ENCODE peak calls at places on chromosome X, in five cellular contexts. One of them, this sample, is unnamed.

GRCh38 chrX:72128881-72129280 is 2.8 kb downstream of the RTL5 start:
- DNase-seq in tibial artery: no peak
- DNase-seq in A549: peak; percentile 47
- DNase-seq in left lung: no peak
- DNase-seq in cardiac muscle cell: peak; percentile 28
- DNase-seq in this sample: no peak

GRCh38 chrX:134512566-134512965 is 52.6 kb downstream of the HPRT1 start:
- DNase-seq in tibial artery: no peak
- DNase-seq in A549: peak; percentile 48
- DNase-seq in left lung: no peak
- DNase-seq in cardiac muscle cell: peak; percentile 68
- DNase-seq in this sample: no peak

GRCh38 chrX:132481449-132481848 is 7.4 kb downstream of the MBNL3 start:
- DNase-seq in tibial artery: no peak
- DNase-seq in A549: no peak
- DNase-seq in left lung: no peak
- DNase-seq in cardiac muscle cell: no peak
- DNase-seq in this sample: no peak

GRCh38 chrX:15888062-15888461 is 33.4 kb upstream of the AP1S2 start:
- DNase-seq in tibial artery: no peak
- DNase-seq in A549: no peak
- DNase-seq in left lung: no peak
- DNase-seq in cardiac muscle cell: no peak
- DNase-seq in this sample: no peak

GRCh38 chrX:83160096-83160495 is 348.0 kb upstream of the POU3F4 start:
- DNase-seq in tibial artery: no peak
- DNase-seq in A549: no peak
- DNase-seq in left lung: no peak
- DNase-seq in cardiac muscle cell: no peak
- DNase-seq in this sample: no peak

GRCh38 chrX:148540114-148540513 is 39.7 kb downstream of the AFF2 start:
- DNase-seq in tibial artery: no peak
- DNase-seq in A549: no peak
- DNase-seq in left lung: no peak
- DNase-seq in cardiac muscle cell: no peak
- DNase-seq in this sample: no peak

GRCh38 chrX:16042980-16043379 is 80.4 kb upstream of the GRPR start:
- DNase-seq in tibial artery: no peak
- DNase-seq in A549: no peak
- DNase-seq in left lung: no peak
- DNase-seq in cardiac muscle cell: no peak
- DNase-seq in this sample: no peak

GRCh38 chrX:130170752-130171445 is 863 bp upstream of the RAB33A start:
- DNase-seq in tibial artery: no peak
- DNase-seq in A549: peak; percentile 59
- DNase-seq in left lung: peak; percentile 83
- DNase-seq in cardiac muscle cell: no peak
- DNase-seq in this sample: peak; percentile 36

GRCh38 chrX:49756692-49757091 is 60.9 kb upstream of the PAGE1 start:
- DNase-seq in tibial artery: no peak
- DNase-seq in A549: no peak
- DNase-seq in left lung: no peak
- DNase-seq in cardiac muscle cell: no peak
- DNase-seq in this sample: no peak

GRCh38 chrX:101462892-101463291 is 22.4 kb upstream of the ARMCX4 start:
- DNase-seq in tibial artery: no peak
- DNase-seq in A549: peak; percentile 21
- DNase-seq in left lung: no peak
- DNase-seq in cardiac muscle cell: peak; percentile 32
- DNase-seq in this sample: no peak

GRCh38 chrX:29397506-29397905 is 810.3 kb downstream of the IL1RAPL1 start:
- DNase-seq in tibial artery: no peak
- DNase-seq in A549: no peak
- DNase-seq in left lung: no peak
- DNase-seq in cardiac muscle cell: peak; percentile 69
- DNase-seq in this sample: no peak

GRCh38 chrX:131895002-131895401 is 128.1 kb upstream of the STK26 start:
- DNase-seq in tibial artery: no peak
- DNase-seq in A549: no peak
- DNase-seq in left lung: no peak
- DNase-seq in cardiac muscle cell: peak; percentile 5
- DNase-seq in this sample: no peak

GRCh38 chrX:49106930-49107329 is 16.6 kb downstream of the GPKOW start:
- DNase-seq in tibial artery: no peak
- DNase-seq in A549: peak; percentile 62
- DNase-seq in left lung: no peak
- DNase-seq in cardiac muscle cell: peak; percentile 58
- DNase-seq in this sample: peak; percentile 13

GRCh38 chrX:145881175-145881867 is 63.7 kb downstream of the SLITRK2 start:
- DNase-seq in tibial artery: no peak
- DNase-seq in A549: no peak
- DNase-seq in left lung: no peak
- DNase-seq in cardiac muscle cell: no peak
- DNase-seq in this sample: no peak

GRCh38 chrX:25017667-25018247 is 2.0 kb upstream of the ARX start:
- DNase-seq in tibial artery: no peak
- DNase-seq in A549: no peak
- DNase-seq in left lung: no peak
- DNase-seq in cardiac muscle cell: no peak
- DNase-seq in this sample: no peak

GRCh38 chrX:40096395-40097091 is 1.2 kb downstream of the BCOR start:
- DNase-seq in tibial artery: no peak
- DNase-seq in A549: no peak
- DNase-seq in left lung: peak; percentile 88
- DNase-seq in cardiac muscle cell: peak; percentile 57
- DNase-seq in this sample: peak; percentile 60

GRCh38 chrX:102835504-102836146 is 101.4 kb upstream of the RAB40AL start:
- DNase-seq in tibial artery: no peak
- DNase-seq in A549: peak; percentile 45
- DNase-seq in left lung: no peak
- DNase-seq in cardiac muscle cell: peak; percentile 51
- DNase-seq in this sample: no peak

GRCh38 chrX:24528605-24529004 is 63.5 kb downstream of the PDK3 start:
- DNase-seq in tibial artery: no peak
- DNase-seq in A549: no peak
- DNase-seq in left lung: no peak
- DNase-seq in cardiac muscle cell: no peak
- DNase-seq in this sample: no peak

GRCh38 chrX:128106630-128107029 is 54.4 kb upstream of the ACTRT1 start:
- DNase-seq in tibial artery: no peak
- DNase-seq in A549: peak; percentile 38
- DNase-seq in left lung: no peak
- DNase-seq in cardiac muscle cell: no peak
- DNase-seq in this sample: no peak

GRCh38 chrX:39222361-39223113 is 421.3 kb downstream of the MID1IP1 start:
- DNase-seq in tibial artery: no peak
- DNase-seq in A549: no peak
- DNase-seq in left lung: no peak
- DNase-seq in cardiac muscle cell: no peak
- DNase-seq in this sample: no peak

GRCh38 chrX:71671043-71671829 is 3.9 kb downstream of the LOC101059915 start:
- DNase-seq in tibial artery: no peak
- DNase-seq in A549: no peak
- DNase-seq in left lung: no peak
- DNase-seq in cardiac muscle cell: no peak
- DNase-seq in this sample: no peak

GRCh38 chrX:138748480-138748879 is 37.0 kb upstream of the FGF13 start:
- DNase-seq in tibial artery: no peak
- DNase-seq in A549: peak; percentile 3
- DNase-seq in left lung: no peak
- DNase-seq in cardiac muscle cell: peak; percentile 11
- DNase-seq in this sample: no peak

GRCh38 chrX:37926700-37927099 is 79.3 kb upstream of the DYNLT3 start:
- DNase-seq in tibial artery: no peak
- DNase-seq in A549: peak; percentile 25
- DNase-seq in left lung: no peak
- DNase-seq in cardiac muscle cell: peak; percentile 59
- DNase-seq in this sample: no peak

GRCh38 chrX:40834225-40834624 is 98.9 kb upstream of the MED14 start:
- DNase-seq in tibial artery: no peak
- DNase-seq in A549: no peak
- DNase-seq in left lung: no peak
- DNase-seq in cardiac muscle cell: no peak
- DNase-seq in this sample: no peak

GRCh38 chrX:17747692-17748091 is 10.4 kb downstream of the SCML1 start:
- DNase-seq in tibial artery: no peak
- DNase-seq in A549: no peak
- DNase-seq in left lung: no peak
- DNase-seq in cardiac muscle cell: no peak
- DNase-seq in this sample: no peak

GRCh38 chrX:140389331-140389730 is 115.5 kb downstream of the SOX3 start:
- DNase-seq in tibial artery: no peak
- DNase-seq in A549: no peak
- DNase-seq in left lung: no peak
- DNase-seq in cardiac muscle cell: no peak
- DNase-seq in this sample: no peak

GRCh38 chrX:46913710-46914109 is 1.5 kb downstream of the JADE3 start:
- DNase-seq in tibial artery: no peak
- DNase-seq in A549: peak; percentile 11
- DNase-seq in left lung: no peak
- DNase-seq in cardiac muscle cell: peak; percentile 57
- DNase-seq in this sample: no peak

GRCh38 chrX:118872102-118872566 is 48.5 kb downstream of the ZCCHC12 start:
- DNase-seq in tibial artery: peak; percentile 22
- DNase-seq in A549: no peak
- DNase-seq in left lung: no peak
- DNase-seq in cardiac muscle cell: no peak
- DNase-seq in this sample: peak; percentile 6

GRCh38 chrX:53186363-53186762 is 38.6 kb downstream of the KDM5C start:
- DNase-seq in tibial artery: no peak
- DNase-seq in A549: no peak
- DNase-seq in left lung: no peak
- DNase-seq in cardiac muscle cell: no peak
- DNase-seq in this sample: no peak

GRCh38 chrX:120751683-120752082 is 121.8 kb upstream of the C1GALT1C1 start:
- DNase-seq in tibial artery: no peak
- DNase-seq in A549: no peak
- DNase-seq in left lung: no peak
- DNase-seq in cardiac muscle cell: no peak
- DNase-seq in this sample: no peak

GRCh38 chrX:134544614-134545255 is 84.8 kb downstream of the HPRT1 start:
- DNase-seq in tibial artery: no peak
- DNase-seq in A549: no peak
- DNase-seq in left lung: peak; percentile 69
- DNase-seq in cardiac muscle cell: peak; percentile 17
- DNase-seq in this sample: no peak

GRCh38 chrX:25156323-25156722 is 140.6 kb upstream of the ARX start:
- DNase-seq in tibial artery: no peak
- DNase-seq in A549: peak; percentile 3
- DNase-seq in left lung: no peak
- DNase-seq in cardiac muscle cell: no peak
- DNase-seq in this sample: no peak

GRCh38 chrX:103927030-103927429 is 35.4 kb upstream of the TMSB15B start:
- DNase-seq in tibial artery: no peak
- DNase-seq in A549: no peak
- DNase-seq in left lung: no peak
- DNase-seq in cardiac muscle cell: no peak
- DNase-seq in this sample: no peak

GRCh38 chrX:96006281-96006680 is 678.4 kb upstream of the DIAPH2 start:
- DNase-seq in tibial artery: no peak
- DNase-seq in A549: no peak
- DNase-seq in left lung: no peak
- DNase-seq in cardiac muscle cell: no peak
- DNase-seq in this sample: no peak

GRCh38 chrX:154376768-154377167 is 2.3 kb upstream of the EMD start:
- DNase-seq in tibial artery: no peak
- DNase-seq in A549: no peak
- DNase-seq in left lung: no peak
- DNase-seq in cardiac muscle cell: peak; percentile 47
- DNase-seq in this sample: no peak
- H3K4me1 ChIP-seq in tibial artery: peaks cover 33% of the 10 kb centered on the region
- H3K4me1 ChIP-seq in A549: peaks cover 42% of the 10 kb centered on the region
- H3K4me1 ChIP-seq in left lung: no peaks in the 10 kb centered on the region
- H3K4me1 ChIP-seq in cardiac muscle cell: peaks cover 13% of the 10 kb centered on the region
- H3K4me1 ChIP-seq in this sample: peaks cover 45% of the 10 kb centered on the region

GRCh38 chrX:136344321-136344720 is 43.6 kb downstream of the ADGRG4 start:
- DNase-seq in tibial artery: no peak
- DNase-seq in A549: no peak
- DNase-seq in left lung: no peak
- DNase-seq in cardiac muscle cell: no peak
- DNase-seq in this sample: no peak

GRCh38 chrX:136353519-136354095 is 52.8 kb downstream of the ADGRG4 start:
- DNase-seq in tibial artery: no peak
- DNase-seq in A549: no peak
- DNase-seq in left lung: no peak
- DNase-seq in cardiac muscle cell: no peak
- DNase-seq in this sample: no peak

GRCh38 chrX:136346506-136346905 is 45.7 kb downstream of the ADGRG4 start:
- DNase-seq in tibial artery: no peak
- DNase-seq in A549: no peak
- DNase-seq in left lung: no peak
- DNase-seq in cardiac muscle cell: no peak
- DNase-seq in this sample: no peak

GRCh38 chrX:136347706-136348105 is 46.9 kb downstream of the ADGRG4 start:
- DNase-seq in tibial artery: no peak
- DNase-seq in A549: no peak
- DNase-seq in left lung: no peak
- DNase-seq in cardiac muscle cell: no peak
- DNase-seq in this sample: no peak
- H3K9me3 ChIP-seq in tibial artery: no peaks in the 10 kb centered on the region
- H3K9me3 ChIP-seq in A549: no peaks in the 10 kb centered on the region
- H3K9me3 ChIP-seq in left lung: no peaks in the 10 kb centered on the region
- H3K9me3 ChIP-seq in cardiac muscle cell: no peaks in the 10 kb centered on the region
- H3K9me3 ChIP-seq in this sample: no peaks in the 10 kb centered on the region

GRCh38 chrX:10010686-10011085 is 43.5 kb downstream of the CLDN34 start:
- DNase-seq in tibial artery: no peak
- DNase-seq in A549: peak; percentile 41
- DNase-seq in left lung: no peak
- DNase-seq in cardiac muscle cell: peak; percentile 77
- DNase-seq in this sample: no peak

GRCh38 chrX:10011261-10011931 is 44.2 kb downstream of the CLDN34 start:
- DNase-seq in tibial artery: no peak
- DNase-seq in A549: no peak
- DNase-seq in left lung: no peak
- DNase-seq in cardiac muscle cell: peak; percentile 70
- DNase-seq in this sample: no peak

GRCh38 chrX:10014462-10015373 is 47.6 kb downstream of the CLDN34 start:
- DNase-seq in tibial artery: peak; percentile 85
- DNase-seq in A549: peak; percentile 94
- DNase-seq in left lung: peak; percentile 97
- DNase-seq in cardiac muscle cell: peak; percentile 95
- DNase-seq in this sample: peak; percentile 87

GRCh38 chrX:10011991-10012390 is 44.8 kb downstream of the CLDN34 start:
- DNase-seq in tibial artery: no peak
- DNase-seq in A549: peak; percentile 40
- DNase-seq in left lung: no peak
- DNase-seq in cardiac muscle cell: no peak
- DNase-seq in this sample: no peak

GRCh38 chrX:10012776-10013175 is 45.6 kb downstream of the CLDN34 start:
- DNase-seq in tibial artery: no peak
- DNase-seq in A549: no peak
- DNase-seq in left lung: no peak
- DNase-seq in cardiac muscle cell: no peak
- DNase-seq in this sample: no peak
- H3K4me1 ChIP-seq in tibial artery: peaks cover 16% of the 10 kb centered on the region
- H3K4me1 ChIP-seq in A549: peaks cover 39% of the 10 kb centered on the region
- H3K4me1 ChIP-seq in left lung: no peaks in the 10 kb centered on the region
- H3K4me1 ChIP-seq in cardiac muscle cell: no peaks in the 10 kb centered on the region
- H3K4me1 ChIP-seq in this sample: peaks cover 14% of the 10 kb centered on the region

GRCh38 chrX:63747331-63747730 is 37.7 kb downstream of the ARHGEF9 start:
- DNase-seq in tibial artery: no peak
- DNase-seq in A549: no peak
- DNase-seq in left lung: no peak
- DNase-seq in cardiac muscle cell: peak; percentile 68
- DNase-seq in this sample: no peak
- H3K9me3 ChIP-seq in tibial artery: no peaks in the 10 kb centered on the region
- H3K9me3 ChIP-seq in A549: no peaks in the 10 kb centered on the region
- H3K9me3 ChIP-seq in left lung: no peaks in the 10 kb centered on the region
- H3K9me3 ChIP-seq in cardiac muscle cell: no peaks in the 10 kb centered on the region
- H3K9me3 ChIP-seq in this sample: no peaks in the 10 kb centered on the region

This sample was measured in heart right ventricle.